ENCODE peak calls at places on chromosome 3, in nine cellular contexts. U is body of pancreas; Y is cardiac fibroblast; T is AG20443; H is upper lobe of right lung; O is Peyer's patch; A is transverse colon; N is fibroblast of mammary gland; D is activated CD8-positive, alpha-beta memory T cell treated with anti-CD3 and anti-CD28 coated beads for 48 hours. V is an unnamed sample.

GRCh38 chr3:37174532-37175126 is at the start of gene LRRFIP2:
- DNase-seq in T (peak; percentile 30), A (no peak), U (no peak), N (peak; percentile 85), Y (peak; percentile 56), D (no peak), O (no peak), H (no peak), V (no peak)

GRCh38 chr3:41198526-41198925 is 779 bp upstream of the CTNNB1 start:
- DNase-seq in U (peak; percentile 51), Y (peak; percentile 26), H (no peak), D (no peak), N (no peak), T (no peak), O (peak; percentile 41), A (peak; percentile 42), V (no peak)

GRCh38 chr3:14657579-14657978 is 6.0 kb downstream of the CCDC174 start:
- DNase-seq in H (no peak), D (no peak), Y (no peak), A (no peak), U (no peak), O (no peak), T (no peak), N (no peak), V (no peak)

GRCh38 chr3:4571690-4572334 is 78.7 kb downstream of the ITPR1 start:
- DNase-seq in N (peak; percentile 19), A (no peak), H (no peak), O (no peak), D (no peak), U (no peak), Y (no peak), T (no peak), V (no peak)

GRCh38 chr3:10978956-10979355 is 13.6 kb upstream of the SLC6A1 start:
- DNase-seq in A (no peak), N (no peak), U (no peak), T (no peak), H (no peak), O (no peak), D (no peak), Y (no peak), V (no peak)

GRCh38 chr3:129605593-129606521 is 619 bp downstream of the PLXND1 start:
- DNase-seq in O (peak; percentile 51), D (no peak), N (peak; percentile 41), U (peak; percentile 72), H (peak; percentile 82), T (peak; percentile 55), A (no peak), Y (peak; percentile 60), V (peak; percentile 90)

GRCh38 chr3:49327485-49327884 is 12.4 kb downstream of the USP4 start:
- DNase-seq in T (no peak), Y (no peak), D (no peak), H (no peak), A (no peak), N (peak; percentile 14), U (no peak), O (no peak), V (no peak)

GRCh38 chr3:46089237-46090011 is 62.1 kb upstream of the XCR1 start:
- DNase-seq in Y (peak; percentile 83), A (peak; percentile 58), H (peak; percentile 77), D (no peak), O (peak; percentile 55), N (peak; percentile 99), U (peak; percentile 40), T (peak; percentile 87), V (no peak)

GRCh38 chr3:59772416-59773408 is 722.9 kb upstream of the CFAP20DC start:
- DNase-seq in T (no peak), D (no peak), O (peak; percentile 18), U (no peak), N (no peak), Y (no peak), H (no peak), A (peak; percentile 23), V (no peak)

V was measured in COR-L47.